ENCODE peak calls at places on chromosomes 7 and 10, in eight cellular contexts. Y is heart left ventricle, N is HCT116, E is IMR-90, P is thyroid gland, B is upper lobe of left lung, S is transverse colon, R is ovary. U is an unnamed sample.

GRCh38 chr10:32943854-32944661 is 14.0 kb downstream of the ITGB1 start:
- DNase-seq in Y (no peak), N (no peak), E (no peak), P (peak; percentile 54), B (peak; percentile 85), S (peak; percentile 44), R (no peak), U (peak; percentile 63)

GRCh38 chr10:43263551-43264323 is 3.1 kb downstream of the RASGEF1A start:
- DNase-seq in Y (no peak), N (no peak), E (no peak), P (no peak), B (peak; percentile 64), S (peak; percentile 5), R (peak; percentile 9), U (peak; percentile 75)

GRCh38 chr7:129975309-129975708 is 22.5 kb upstream of the UBE2H start:
- DNase-seq in Y (no peak), N (no peak), E (no peak), P (peak; percentile 46), B (no peak), S (no peak), R (no peak), U (no peak)

GRCh38 chr7:79612027-79612426 is 158.6 kb upstream of the MAGI2 start:
- DNase-seq in Y (no peak), N (no peak), E (no peak), P (no peak), B (no peak), S (no peak), R (no peak), U (no peak)

GRCh38 chr10:102109166-102110116 is 10.7 kb downstream of the LDB1 start:
- DNase-seq in Y (no peak), N (no peak), E (no peak), P (no peak), B (no peak), S (no peak), R (no peak), U (no peak)

GRCh38 chr10:110829721-110830410 is 41.9 kb upstream of the PDCD4 start:
- DNase-seq in Y (no peak), N (no peak), E (no peak), P (no peak), B (no peak), S (no peak), R (no peak), U (no peak)

GRCh38 chr10:60162631-60163030 is 227.0 kb downstream of the ANK3 start:
- DNase-seq in Y (no peak), N (no peak), E (no peak), P (no peak), B (no peak), S (no peak), R (no peak), U (no peak)

GRCh38 chr7:101857358-101857794 is 40.0 kb downstream of the CUX1 start:
- DNase-seq in Y (no peak), N (no peak), E (no peak), P (no peak), B (no peak), S (no peak), R (no peak), U (no peak)

GRCh38 chr10:14751576-14752330 is 22.9 kb downstream of the FAM107B start:
- DNase-seq in Y (peak; percentile 72), N (no peak), E (peak; percentile 26), P (peak; percentile 19), B (no peak), S (peak; percentile 38), R (peak; percentile 47), U (peak; percentile 80)

GRCh38 chr10:129096340-129096984 is 370.6 kb upstream of the MGMT start:
- DNase-seq in Y (peak; percentile 21), N (no peak), E (peak; percentile 80), P (no peak), B (no peak), S (no peak), R (peak; percentile 37), U (peak; percentile 78)

GRCh38 chr7:2757361-2757903 is 69.4 kb downstream of the AMZ1 start:
- DNase-seq in Y (peak; percentile 49), N (peak; percentile 12), E (no peak), P (no peak), B (no peak), S (peak; percentile 38), R (no peak), U (no peak)

GRCh38 chr7:117190104-117190503 is 132.8 kb downstream of the WNT2 start:
- DNase-seq in Y (no peak), N (no peak), E (no peak), P (no peak), B (peak; percentile 5), S (no peak), R (no peak), U (no peak)

GRCh38 chr7:17741426-17741825 is 198.9 kb downstream of the SNX13 start:
- DNase-seq in Y (no peak), N (no peak), E (no peak), P (no peak), B (no peak), S (no peak), R (no peak), U (no peak)

GRCh38 chr10:126250527-126251310 is 137.6 kb downstream of the ADAM12 start:
- DNase-seq in Y (no peak), N (no peak), E (peak; percentile 20), P (no peak), B (no peak), S (no peak), R (no peak), U (no peak)

GRCh38 chr10:63719174-63719856 is 198.1 kb downstream of the REEP3 start:
- DNase-seq in Y (no peak), N (no peak), E (no peak), P (no peak), B (no peak), S (no peak), R (no peak), U (no peak)

GRCh38 chr10:17368708-17369272 is 85.6 kb downstream of the ST8SIA6 start:
- DNase-seq in Y (no peak), N (peak; percentile 24), E (no peak), P (no peak), B (no peak), S (no peak), R (no peak), U (no peak)

GRCh38 chr10:118594392-118595063 is 920 bp downstream of the PRLHR start:
- DNase-seq in Y (no peak), N (no peak), E (peak; percentile 21), P (peak; percentile 58), B (peak; percentile 89), S (no peak), R (peak; percentile 25), U (no peak)

GRCh38 chr7:67566101-67566500 is 569.5 kb downstream of the TYW1 start:
- DNase-seq in Y (no peak), N (no peak), E (no peak), P (no peak), B (no peak), S (no peak), R (no peak), U (no peak)

GRCh38 chr7:4713183-4713784 is 31.2 kb downstream of the FOXK1 start:
- DNase-seq in Y (no peak), N (no peak), E (no peak), P (no peak), B (no peak), S (peak; percentile 32), R (no peak), U (peak; percentile 84)

GRCh38 chr10:97042716-97043562 is 142.8 kb downstream of the SLIT1 start:
- DNase-seq in Y (no peak), N (no peak), E (no peak), P (no peak), B (peak; percentile 73), S (no peak), R (no peak), U (no peak)

GRCh38 chr7:37488163-37488759 is 39.6 kb upstream of the ELMO1 start:
- DNase-seq in Y (no peak), N (no peak), E (no peak), P (no peak), B (no peak), S (no peak), R (no peak), U (no peak)

GRCh38 chr7:26398436-26399308 is 107.0 kb downstream of the SNX10 start:
- DNase-seq in Y (peak; percentile 65), N (no peak), E (peak; percentile 18), P (peak; percentile 59), B (peak; percentile 94), S (peak; percentile 68), R (peak; percentile 37), U (peak; percentile 84)
- TF ChIP-seq POLR2A in Y (peak; percentile 34), N (no peak), E (no peak), P (no peak), B (peak; percentile 9), S (peak; percentile 12), R (no peak), U (no peak)

GRCh38 chr10:124279882-124280281 is 138.8 kb downstream of the OAT start:
- DNase-seq in Y (no peak), N (no peak), E (no peak), P (no peak), B (no peak), S (no peak), R (no peak), U (no peak)
- H3K36me3 ChIP-seq in Y (no peaks in the 10 kb centered on the region), N (no peaks in the 10 kb centered on the region), E (no peaks in the 10 kb centered on the region), P (no peaks in the 10 kb centered on the region), B (no peaks in the 10 kb centered on the region), S (no peaks in the 10 kb centered on the region), R (no peaks in the 10 kb centered on the region), U (no peaks in the 10 kb centered on the region)

GRCh38 chr10:58856508-58857240 is 319.8 kb upstream of the PHYHIPL start:
- DNase-seq in Y (peak; percentile 37), N (peak; percentile 24), E (peak; percentile 96), P (peak; percentile 89), B (no peak), S (no peak), R (no peak), U (no peak)

GRCh38 chr10:58851606-58852005 is 324.8 kb upstream of the PHYHIPL start:
- DNase-seq in Y (no peak), N (no peak), E (peak; percentile 19), P (no peak), B (no peak), S (no peak), R (no peak), U (no peak)

GRCh38 chr10:58857251-58857650 is 319.2 kb upstream of the PHYHIPL start:
- DNase-seq in Y (no peak), N (no peak), E (no peak), P (no peak), B (no peak), S (no peak), R (no peak), U (no peak)

GRCh38 chr10:58853668-58854067 is 322.8 kb upstream of the PHYHIPL start:
- DNase-seq in Y (peak; percentile 15), N (no peak), E (no peak), P (no peak), B (no peak), S (no peak), R (no peak), U (no peak)

GRCh38 chr10:58854811-58855210 is 321.6 kb upstream of the PHYHIPL start:
- DNase-seq in Y (no peak), N (no peak), E (no peak), P (no peak), B (no peak), S (no peak), R (no peak), U (no peak)
- H3K4me1 ChIP-seq in Y (peaks cover 9% of the 10 kb centered on the region), N (peaks cover 22% of the 10 kb centered on the region), E (peaks cover 9% of the 10 kb centered on the region), P (peaks cover 19% of the 10 kb centered on the region), B (peaks cover 9% of the 10 kb centered on the region), S (no peaks in the 10 kb centered on the region), R (peaks cover 2% of the 10 kb centered on the region), U (peaks cover 5% of the 10 kb centered on the region)

DNA sequence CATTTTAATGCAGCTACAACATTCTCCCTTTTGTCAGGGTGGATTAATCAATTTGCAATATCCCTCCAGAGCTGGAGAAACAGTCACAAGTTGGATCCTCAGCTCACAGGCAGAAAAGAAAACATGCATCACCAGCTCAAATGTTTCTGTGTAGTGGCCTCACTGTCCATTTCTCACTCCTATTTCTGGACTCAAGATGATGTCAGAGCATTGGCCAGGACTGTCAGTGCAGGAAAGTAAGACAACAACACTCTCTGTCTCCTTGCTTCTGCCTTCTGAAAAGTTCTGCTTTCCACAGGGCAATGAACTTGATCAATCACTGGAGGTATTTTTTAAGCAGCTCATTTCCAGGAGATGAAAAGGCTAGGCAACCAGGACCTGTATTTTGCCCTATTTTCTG is 8.2 kb upstream of the SVIL start:
- DNase-seq in Y (peak; percentile 48), N (no peak), E (peak; percentile 87), P (no peak), B (no peak), S (no peak), R (peak; percentile 65), U (no peak)
- TF ChIP-seq POLR2A in Y (peak; percentile 24), N (no peak), E (no peak), P (no peak), B (no peak), S (no peak), R (no peak), U (no peak)